ENCODE peak calls at places on chromosomes 16 and 17, in eight cellular contexts. One of them, this sample, is unnamed.

GRCh38 chr17:39402890-39403605 is 1.6 kb upstream of the FBXL20 start:
- DNase-seq in cardiac muscle cell: no peak
- DNase-seq in GM23248: no peak
- DNase-seq in M059J: no peak
- DNase-seq in psoas muscle: no peak
- DNase-seq in stimulated activated CD4-positive, alpha-beta T cell treated with anti-CD3 and anti-CD28 coated beads, Interleukin-15, amount 100 ng/mL, for 24 hours: no peak
- DNase-seq in stimulated activated CD8-positive, alpha-beta memory T cell treated with anti-CD3 and anti-CD28 coated beads, Interleukin-4, amount 100 ng/mL, for 48 hours: peak
- DNase-seq in NCI-H2081: no peak
- DNase-seq in this sample: no peak

GRCh38 chr16:67987460-67988160 is 7.3 kb upstream of the DPEP3 start:
- DNase-seq in M059J: peak
- DNase-seq in stimulated activated CD8-positive, alpha-beta memory T cell treated with anti-CD3 and anti-CD28 coated beads, Interleukin-4, amount 100 ng/mL, for 48 hours: no peak
- DNase-seq in stimulated activated CD4-positive, alpha-beta T cell treated with anti-CD3 and anti-CD28 coated beads, Interleukin-15, amount 100 ng/mL, for 24 hours: no peak
- DNase-seq in GM23248: no peak
- DNase-seq in NCI-H2081: no peak
- DNase-seq in psoas muscle: peak
- DNase-seq in cardiac muscle cell: no peak
- DNase-seq in this sample: no peak

GRCh38 chr17:41494524-41494923 is 4.8 kb upstream of the KRT36 start:
- DNase-seq in stimulated activated CD4-positive, alpha-beta T cell treated with anti-CD3 and anti-CD28 coated beads, Interleukin-15, amount 100 ng/mL, for 24 hours: no peak
- DNase-seq in NCI-H2081: no peak
- DNase-seq in cardiac muscle cell: no peak
- DNase-seq in GM23248: peak
- DNase-seq in psoas muscle: no peak
- DNase-seq in M059J: peak
- DNase-seq in stimulated activated CD8-positive, alpha-beta memory T cell treated with anti-CD3 and anti-CD28 coated beads, Interleukin-4, amount 100 ng/mL, for 48 hours: no peak
- DNase-seq in this sample: no peak

GRCh38 chr17:77298811-77299210 is 158.0 kb downstream of the SEC14L1 start:
- DNase-seq in M059J: no peak
- DNase-seq in psoas muscle: no peak
- DNase-seq in cardiac muscle cell: no peak
- DNase-seq in stimulated activated CD4-positive, alpha-beta T cell treated with anti-CD3 and anti-CD28 coated beads, Interleukin-15, amount 100 ng/mL, for 24 hours: no peak
- DNase-seq in stimulated activated CD8-positive, alpha-beta memory T cell treated with anti-CD3 and anti-CD28 coated beads, Interleukin-4, amount 100 ng/mL, for 48 hours: no peak
- DNase-seq in NCI-H2081: no peak
- DNase-seq in GM23248: no peak
- DNase-seq in this sample: no peak

GRCh38 chr17:80063815-80064585 is 27.6 kb downstream of the CCDC40 start:
- DNase-seq in NCI-H2081: no peak
- DNase-seq in stimulated activated CD8-positive, alpha-beta memory T cell treated with anti-CD3 and anti-CD28 coated beads, Interleukin-4, amount 100 ng/mL, for 48 hours: no peak
- DNase-seq in psoas muscle: peak
- DNase-seq in cardiac muscle cell: no peak
- DNase-seq in stimulated activated CD4-positive, alpha-beta T cell treated with anti-CD3 and anti-CD28 coated beads, Interleukin-15, amount 100 ng/mL, for 24 hours: no peak
- DNase-seq in GM23248: peak
- DNase-seq in M059J: peak
- DNase-seq in this sample: no peak

GRCh38 chr16:85126731-85127662 is 14.7 kb upstream of the CIBAR2 start:
- DNase-seq in cardiac muscle cell: peak
- DNase-seq in NCI-H2081: no peak
- DNase-seq in stimulated activated CD4-positive, alpha-beta T cell treated with anti-CD3 and anti-CD28 coated beads, Interleukin-15, amount 100 ng/mL, for 24 hours: peak
- DNase-seq in GM23248: peak
- DNase-seq in psoas muscle: peak
- DNase-seq in stimulated activated CD8-positive, alpha-beta memory T cell treated with anti-CD3 and anti-CD28 coated beads, Interleukin-4, amount 100 ng/mL, for 48 hours: peak
- DNase-seq in M059J: peak
- DNase-seq in this sample: peak

GRCh38 chr17:81397314-81398169 is 2.3 kb downstream of the BAHCC1 start:
- DNase-seq in stimulated activated CD4-positive, alpha-beta T cell treated with anti-CD3 and anti-CD28 coated beads, Interleukin-15, amount 100 ng/mL, for 24 hours: peak
- DNase-seq in psoas muscle: peak
- DNase-seq in M059J: peak
- DNase-seq in GM23248: peak
- DNase-seq in NCI-H2081: peak
- DNase-seq in stimulated activated CD8-positive, alpha-beta memory T cell treated with anti-CD3 and anti-CD28 coated beads, Interleukin-4, amount 100 ng/mL, for 48 hours: peak
- DNase-seq in cardiac muscle cell: peak
- DNase-seq in this sample: peak

GRCh38 chr17:20273741-20274500 is 193.4 kb downstream of the LGALS9B start:
- DNase-seq in M059J: no peak
- DNase-seq in stimulated activated CD8-positive, alpha-beta memory T cell treated with anti-CD3 and anti-CD28 coated beads, Interleukin-4, amount 100 ng/mL, for 48 hours: no peak
- DNase-seq in GM23248: no peak
- DNase-seq in stimulated activated CD4-positive, alpha-beta T cell treated with anti-CD3 and anti-CD28 coated beads, Interleukin-15, amount 100 ng/mL, for 24 hours: peak
- DNase-seq in NCI-H2081: no peak
- DNase-seq in psoas muscle: no peak
- DNase-seq in cardiac muscle cell: no peak
- DNase-seq in this sample: peak

GRCh38 chr16:80670170-80670865 is 129.5 kb downstream of the DYNLRB2 start:
- DNase-seq in GM23248: no peak
- DNase-seq in stimulated activated CD4-positive, alpha-beta T cell treated with anti-CD3 and anti-CD28 coated beads, Interleukin-15, amount 100 ng/mL, for 24 hours: peak
- DNase-seq in M059J: no peak
- DNase-seq in psoas muscle: no peak
- DNase-seq in stimulated activated CD8-positive, alpha-beta memory T cell treated with anti-CD3 and anti-CD28 coated beads, Interleukin-4, amount 100 ng/mL, for 48 hours: peak
- DNase-seq in NCI-H2081: no peak
- DNase-seq in cardiac muscle cell: no peak
- DNase-seq in this sample: peak

GRCh38 chr17:61412860-61413653 is 13.4 kb downstream of the TBX2 start:
- DNase-seq in stimulated activated CD8-positive, alpha-beta memory T cell treated with anti-CD3 and anti-CD28 coated beads, Interleukin-4, amount 100 ng/mL, for 48 hours: no peak
- DNase-seq in M059J: no peak
- DNase-seq in GM23248: no peak
- DNase-seq in stimulated activated CD4-positive, alpha-beta T cell treated with anti-CD3 and anti-CD28 coated beads, Interleukin-15, amount 100 ng/mL, for 24 hours: no peak
- DNase-seq in NCI-H2081: no peak
- DNase-seq in psoas muscle: no peak
- DNase-seq in cardiac muscle cell: peak
- DNase-seq in this sample: no peak

GRCh38 chr17:67606896-67607604 is 110.7 kb upstream of the NOL11 start:
- DNase-seq in cardiac muscle cell: no peak
- DNase-seq in stimulated activated CD4-positive, alpha-beta T cell treated with anti-CD3 and anti-CD28 coated beads, Interleukin-15, amount 100 ng/mL, for 24 hours: no peak
- DNase-seq in M059J: no peak
- DNase-seq in psoas muscle: no peak
- DNase-seq in GM23248: no peak
- DNase-seq in stimulated activated CD8-positive, alpha-beta memory T cell treated with anti-CD3 and anti-CD28 coated beads, Interleukin-4, amount 100 ng/mL, for 48 hours: no peak
- DNase-seq in NCI-H2081: no peak
- DNase-seq in this sample: no peak

GRCh38 chr16:70682239-70683145 is 3.4 kb downstream of the MTSS2 start:
- DNase-seq in psoas muscle: peak
- DNase-seq in GM23248: no peak
- DNase-seq in M059J: no peak
- DNase-seq in stimulated activated CD4-positive, alpha-beta T cell treated with anti-CD3 and anti-CD28 coated beads, Interleukin-15, amount 100 ng/mL, for 24 hours: no peak
- DNase-seq in stimulated activated CD8-positive, alpha-beta memory T cell treated with anti-CD3 and anti-CD28 coated beads, Interleukin-4, amount 100 ng/mL, for 48 hours: no peak
- DNase-seq in cardiac muscle cell: no peak
- DNase-seq in NCI-H2081: no peak
- DNase-seq in this sample: no peak

GRCh38 chr16:970379-970765 is 412 bp downstream of the LMF1 start:
- DNase-seq in NCI-H2081: no peak
- DNase-seq in stimulated activated CD8-positive, alpha-beta memory T cell treated with anti-CD3 and anti-CD28 coated beads, Interleukin-4, amount 100 ng/mL, for 48 hours: no peak
- DNase-seq in M059J: no peak
- DNase-seq in GM23248: peak
- DNase-seq in stimulated activated CD4-positive, alpha-beta T cell treated with anti-CD3 and anti-CD28 coated beads, Interleukin-15, amount 100 ng/mL, for 24 hours: no peak
- DNase-seq in cardiac muscle cell: no peak
- DNase-seq in psoas muscle: no peak
- DNase-seq in this sample: no peak

GRCh38 chr17:61218438-61218837 is 181.2 kb upstream of the TBX2 start:
- DNase-seq in NCI-H2081: no peak
- DNase-seq in GM23248: peak
- DNase-seq in cardiac muscle cell: no peak
- DNase-seq in stimulated activated CD8-positive, alpha-beta memory T cell treated with anti-CD3 and anti-CD28 coated beads, Interleukin-4, amount 100 ng/mL, for 48 hours: no peak
- DNase-seq in M059J: peak
- DNase-seq in psoas muscle: no peak
- DNase-seq in stimulated activated CD4-positive, alpha-beta T cell treated with anti-CD3 and anti-CD28 coated beads, Interleukin-15, amount 100 ng/mL, for 24 hours: no peak
- DNase-seq in this sample: no peak

GRCh38 chr17:49514374-49514738 is 19.3 kb downstream of the NGFR start:
- DNase-seq in NCI-H2081: no peak
- DNase-seq in M059J: no peak
- DNase-seq in cardiac muscle cell: peak
- DNase-seq in psoas muscle: no peak
- DNase-seq in GM23248: peak
- DNase-seq in stimulated activated CD4-positive, alpha-beta T cell treated with anti-CD3 and anti-CD28 coated beads, Interleukin-15, amount 100 ng/mL, for 24 hours: no peak
- DNase-seq in stimulated activated CD8-positive, alpha-beta memory T cell treated with anti-CD3 and anti-CD28 coated beads, Interleukin-4, amount 100 ng/mL, for 48 hours: no peak
- DNase-seq in this sample: no peak

GRCh38 chr16:68786685-68787418 is 49.8 kb downstream of the CDH1 start:
- DNase-seq in M059J: peak
- DNase-seq in cardiac muscle cell: no peak
- DNase-seq in stimulated activated CD4-positive, alpha-beta T cell treated with anti-CD3 and anti-CD28 coated beads, Interleukin-15, amount 100 ng/mL, for 24 hours: no peak
- DNase-seq in psoas muscle: no peak
- DNase-seq in GM23248: peak
- DNase-seq in NCI-H2081: peak
- DNase-seq in stimulated activated CD8-positive, alpha-beta memory T cell treated with anti-CD3 and anti-CD28 coated beads, Interleukin-4, amount 100 ng/mL, for 48 hours: no peak
- DNase-seq in this sample: no peak

GRCh38 chr16:23423496-23424049 is 29.4 kb downstream of the COG7 start:
- DNase-seq in stimulated activated CD8-positive, alpha-beta memory T cell treated with anti-CD3 and anti-CD28 coated beads, Interleukin-4, amount 100 ng/mL, for 48 hours: no peak
- DNase-seq in stimulated activated CD4-positive, alpha-beta T cell treated with anti-CD3 and anti-CD28 coated beads, Interleukin-15, amount 100 ng/mL, for 24 hours: no peak
- DNase-seq in psoas muscle: peak
- DNase-seq in cardiac muscle cell: no peak
- DNase-seq in GM23248: peak
- DNase-seq in NCI-H2081: peak
- DNase-seq in M059J: peak
- DNase-seq in this sample: no peak

GRCh38 chr16:86452451-86452850 is 57.9 kb upstream of the FOXF1 start:
- DNase-seq in NCI-H2081: no peak
- DNase-seq in stimulated activated CD8-positive, alpha-beta memory T cell treated with anti-CD3 and anti-CD28 coated beads, Interleukin-4, amount 100 ng/mL, for 48 hours: no peak
- DNase-seq in psoas muscle: peak
- DNase-seq in M059J: no peak
- DNase-seq in GM23248: peak
- DNase-seq in stimulated activated CD4-positive, alpha-beta T cell treated with anti-CD3 and anti-CD28 coated beads, Interleukin-15, amount 100 ng/mL, for 24 hours: no peak
- DNase-seq in cardiac muscle cell: no peak
- DNase-seq in this sample: no peak

GRCh38 chr17:1454541-1454940 is 1.5 kb downstream of the CRK start:
- DNase-seq in GM23248: peak
- DNase-seq in stimulated activated CD4-positive, alpha-beta T cell treated with anti-CD3 and anti-CD28 coated beads, Interleukin-15, amount 100 ng/mL, for 24 hours: no peak
- DNase-seq in psoas muscle: no peak
- DNase-seq in M059J: no peak
- DNase-seq in NCI-H2081: no peak
- DNase-seq in cardiac muscle cell: no peak
- DNase-seq in stimulated activated CD8-positive, alpha-beta memory T cell treated with anti-CD3 and anti-CD28 coated beads, Interleukin-4, amount 100 ng/mL, for 48 hours: no peak
- DNase-seq in this sample: no peak

GRCh38 chr17:80441133-80441578 is 26.2 kb downstream of the ENDOV start:
- DNase-seq in cardiac muscle cell: peak
- DNase-seq in M059J: peak
- DNase-seq in psoas muscle: no peak
- DNase-seq in GM23248: peak
- DNase-seq in NCI-H2081: no peak
- DNase-seq in stimulated activated CD8-positive, alpha-beta memory T cell treated with anti-CD3 and anti-CD28 coated beads, Interleukin-4, amount 100 ng/mL, for 48 hours: peak
- DNase-seq in stimulated activated CD4-positive, alpha-beta T cell treated with anti-CD3 and anti-CD28 coated beads, Interleukin-15, amount 100 ng/mL, for 24 hours: peak
- DNase-seq in this sample: peak

This sample was measured in activated CD8-positive, alpha-beta T cell treated with anti-CD3 and anti-CD28 coated beads for 36 hours.